ENCODE peak calls at places on chromosome X, in nine cellular contexts. G is tibial nerve, W is ovary, S is K562, O is SK-N-SH, P is sigmoid colon, Z is suprapubic skin, U is esophagus muscularis mucosa, L is HepG2. M is an unnamed sample.

GRCh38 chrX:64191281-64192010 is 14.1 kb downstream of the AMER1 start:
- DNase-seq in G (no peak), W (no peak), S (no peak), O (no peak), P (no peak), Z (no peak), U (no peak), L (no peak), M (no peak)

GRCh38 chrX:38224160-38224559 is 3.5 kb upstream of the SRPX start:
- DNase-seq in G (no peak), W (no peak), S (no peak), O (no peak), P (no peak), Z (no peak), U (no peak), L (no peak), M (no peak)

GRCh38 chrX:36898301-36898700 is 109.9 kb upstream of the FAM47C start:
- DNase-seq in G (no peak), W (no peak), S (no peak), O (peak; percentile 3), P (no peak), Z (no peak), U (no peak), L (peak; percentile 0), M (no peak)

GRCh38 chrX:155888139-155888538 is 7.0 kb downstream of the VAMP7 start:
- DNase-seq in G (no peak), W (no peak), S (no peak), O (no peak), P (no peak), Z (no peak), U (no peak), L (no peak), M (no peak)

GRCh38 chrX:151153086-151153485 is 23.3 kb upstream of the GPR50 start:
- DNase-seq in G (no peak), W (no peak), S (no peak), O (no peak), P (no peak), Z (no peak), U (no peak), L (peak; percentile 0), M (no peak)

GRCh38 chrX:110965409-110965808 is 130.6 kb upstream of the PAK3 start:
- DNase-seq in G (no peak), W (no peak), S (no peak), O (no peak), P (no peak), Z (no peak), U (no peak), L (no peak), M (no peak)

GRCh38 chrX:55033429-55033828 is 2.7 kb upstream of the ALAS2 start:
- DNase-seq in G (no peak), W (no peak), S (no peak), O (no peak), P (no peak), Z (no peak), U (no peak), L (no peak), M (no peak)

GRCh38 chrX:93874554-93874953 is 200.5 kb downstream of the FAM133A start:
- DNase-seq in G (peak; percentile 19), W (no peak), S (peak; percentile 5), O (peak; percentile 16), P (no peak), Z (no peak), U (no peak), L (peak; percentile 1), M (no peak)

GRCh38 chrX:118901991-118902390 is 72.4 kb upstream of the LONRF3 start:
- DNase-seq in G (no peak), W (no peak), S (no peak), O (no peak), P (no peak), Z (no peak), U (no peak), L (no peak), M (no peak)

GRCh38 chrX:72487661-72488060 is 85.0 kb downstream of the HDAC8 start:
- DNase-seq in G (no peak), W (no peak), S (no peak), O (no peak), P (no peak), Z (no peak), U (no peak), L (no peak), M (no peak)

GRCh38 chrX:19791562-19791961 is 95.8 kb downstream of the SH3KBP1 start:
- DNase-seq in G (no peak), W (no peak), S (no peak), O (no peak), P (no peak), Z (no peak), U (no peak), L (no peak), M (no peak)

GRCh38 chrX:57643698-57644097 is 36.4 kb downstream of the NLRP2B start:
- DNase-seq in G (no peak), W (no peak), S (no peak), O (no peak), P (no peak), Z (no peak), U (no peak), L (peak; percentile 80), M (no peak)
- TF ChIP-seq EP300 in G (no peak), W (no peak), S (no peak), O (no peak), P (no peak), Z (no peak), U (no peak), L (no peak), M (no peak)

GRCh38 chrX:102599950-102600579 is 750 bp downstream of the ARMCX5 start:
- DNase-seq in G (no peak), W (no peak), S (no peak), O (no peak), P (no peak), Z (no peak), U (no peak), L (no peak), M (no peak)
- TF ChIP-seq EP300 in G (no peak), W (no peak), S (no peak), O (no peak), P (no peak), Z (no peak), U (no peak), L (no peak), M (no peak)

GRCh38 chrX:81874807-81875206 is 672.9 kb downstream of the SH3BGRL start:
- DNase-seq in G (no peak), W (no peak), S (no peak), O (no peak), P (no peak), Z (no peak), U (no peak), L (no peak), M (no peak)
- TF ChIP-seq EP300 in G (no peak), W (no peak), S (no peak), O (no peak), P (no peak), Z (no peak), U (no peak), L (no peak), M (no peak)

GRCh38 chrX:22800806-22801205 is 199.0 kb upstream of the DDX53 start:
- DNase-seq in G (no peak), W (no peak), S (no peak), O (no peak), P (no peak), Z (no peak), U (no peak), L (no peak), M (no peak)
- TF ChIP-seq EP300 in G (no peak), W (no peak), S (no peak), O (no peak), P (no peak), Z (no peak), U (no peak), L (no peak), M (no peak)

GRCh38 chrX:131792789-131793462 is 230.2 kb upstream of the STK26 start:
- DNase-seq in G (no peak), W (peak; percentile 93), S (no peak), O (peak; percentile 68), P (peak; percentile 95), Z (no peak), U (no peak), L (no peak), M (peak; percentile 89)
- TF ChIP-seq EP300 in G (no peak), W (no peak), S (no peak), O (no peak), P (no peak), Z (no peak), U (no peak), L (no peak), M (no peak)

GRCh38 chrX:97266406-97267121 is 382.9 kb downstream of the RPA4 start:
- DNase-seq in G (no peak), W (no peak), S (no peak), O (peak; percentile 44), P (no peak), Z (no peak), U (no peak), L (no peak), M (no peak)
- TF ChIP-seq EP300 in G (no peak), W (no peak), S (no peak), O (no peak), P (no peak), Z (no peak), U (no peak), L (no peak), M (no peak)

GRCh38 chrX:12819231-12819630 is 28.0 kb downstream of the PRPS2 start:
- DNase-seq in G (no peak), W (no peak), S (no peak), O (no peak), P (no peak), Z (no peak), U (no peak), L (no peak), M (no peak)
- TF ChIP-seq EP300 in G (no peak), W (no peak), S (no peak), O (no peak), P (no peak), Z (no peak), U (no peak), L (no peak), M (no peak)

M was measured in stomach.